ENCODE peak calls at places on chromosome 3, in seven cellular contexts. Q is H54, J is naive B cell, O is tibial artery, P is WERI-Rb-1, I is memory B cell, Z is NCI-H774. Y is an unnamed sample.

GRCh38 chr3:117842086-117842485 is 1132.5 kb downstream of the TUSC7 start:
- DNase-seq in Q (no peak), J (no peak), O (no peak), P (no peak), I (no peak), Z (peak; percentile 4), Y (no peak)

GRCh38 chr3:10653866-10654611 is 148.7 kb upstream of the ATP2B2 start:
- DNase-seq in Q (no peak), J (no peak), O (no peak), P (no peak), I (no peak), Z (no peak), Y (no peak)

GRCh38 chr3:154018100-154018696 is 103.0 kb upstream of the ARHGEF26 start:
- DNase-seq in Q (peak; percentile 5), J (peak; percentile 1), O (no peak), P (peak; percentile 61), I (peak; percentile 17), Z (no peak), Y (no peak)

GRCh38 chr3:159619341-159619885 is 369.2 kb upstream of the IL12A start:
- DNase-seq in Q (no peak), J (no peak), O (no peak), P (peak; percentile 18), I (no peak), Z (peak; percentile 33), Y (no peak)

GRCh38 chr3:20197775-20198174 is 11.8 kb upstream of the SGO1 start:
- DNase-seq in Q (no peak), J (no peak), O (no peak), P (no peak), I (no peak), Z (no peak), Y (no peak)

GRCh38 chr3:112814256-112814655 is 32.4 kb downstream of the CD200R1L start:
- DNase-seq in Q (peak; percentile 5), J (peak; percentile 6), O (no peak), P (no peak), I (no peak), Z (no peak), Y (no peak)

GRCh38 chr3:23377928-23378672 is 175.0 kb downstream of the UBE2E2 start:
- DNase-seq in Q (no peak), J (no peak), O (no peak), P (no peak), I (no peak), Z (no peak), Y (no peak)

GRCh38 chr3:195129644-195130492 is 141.1 kb downstream of the XXYLT1 start:
- DNase-seq in Q (no peak), J (peak; percentile 47), O (no peak), P (no peak), I (peak; percentile 68), Z (no peak), Y (peak; percentile 8)

GRCh38 chr3:10693457-10693856 is 122.6 kb upstream of the SLC6A11 start:
- DNase-seq in Q (no peak), J (no peak), O (no peak), P (no peak), I (no peak), Z (no peak), Y (no peak)

GRCh38 chr3:123301331-123302184 is 99.8 kb downstream of the SEC22A start:
- DNase-seq in Q (no peak), J (no peak), O (no peak), P (no peak), I (no peak), Z (no peak), Y (no peak)

GRCh38 chr3:50370594-50370993 is 11.3 kb upstream of the TMEM115 start:
- DNase-seq in Q (no peak), J (no peak), O (no peak), P (peak; percentile 68), I (no peak), Z (no peak), Y (no peak)

GRCh38 chr3:127546970-127547733 is 43.4 kb downstream of the TPRA1 start:
- DNase-seq in Q (no peak), J (no peak), O (no peak), P (no peak), I (no peak), Z (no peak), Y (no peak)